ENCODE peak calls at places on chromosomes 7 and 10, in eight cellular contexts. E, U, J, V, L, K, P and G are unnamed samples.

GRCh38 chr7:148253629-148254028 is 336.9 kb upstream of the C7orf33 start:
- DNase-seq in E (no peak), U (no peak), J (no peak), V (no peak), L (no peak), K (no peak), P (no peak), G (no peak)

GRCh38 chr10:70786799-70787415 is 1.7 kb upstream of the TBATA start:
- DNase-seq in E (no peak), U (no peak), J (no peak), V (no peak), L (no peak), K (peak; percentile 1), P (no peak), G (no peak)

GRCh38 chr10:27457966-27458365 is 46.1 kb upstream of the RAB18 start:
- DNase-seq in E (no peak), U (no peak), J (no peak), V (no peak), L (no peak), K (no peak), P (no peak), G (no peak)

GRCh38 chr10:113226404-113226803 is 276.4 kb downstream of the TCF7L2 start:
- DNase-seq in E (no peak), U (no peak), J (no peak), V (no peak), L (no peak), K (no peak), P (no peak), G (no peak)

GRCh38 chr7:155107126-155107525 is 37.0 kb downstream of the HTR5A start:
- DNase-seq in E (no peak), U (no peak), J (no peak), V (no peak), L (no peak), K (no peak), P (no peak), G (no peak)

GRCh38 chr10:120580651-120581259 is 123.7 kb downstream of the PLPP4 start:
- DNase-seq in E (no peak), U (no peak), J (no peak), V (no peak), L (no peak), K (no peak), P (no peak), G (no peak)

GRCh38 chr7:2736411-2736914 is 48.5 kb downstream of the AMZ1 start:
- DNase-seq in E (no peak), U (no peak), J (no peak), V (no peak), L (no peak), K (no peak), P (no peak), G (peak; percentile 11)

GRCh38 chr10:34474060-34474376 is 341.1 kb downstream of the PARD3 start:
- DNase-seq in E (no peak), U (no peak), J (no peak), V (no peak), L (no peak), K (peak; percentile 29), P (no peak), G (no peak)

GRCh38 chr7:2715341-2716231 is 27.6 kb downstream of the AMZ1 start:
- DNase-seq in E (no peak), U (no peak), J (no peak), V (no peak), L (no peak), K (no peak), P (no peak), G (no peak)

GRCh38 chr7:26658080-26658697 is 206.2 kb downstream of the SKAP2 start:
- DNase-seq in E (peak; percentile 51), U (no peak), J (no peak), V (no peak), L (no peak), K (no peak), P (no peak), G (no peak)

GRCh38 chr7:129351320-129351719 is 82.9 kb upstream of the STRIP2 start:
- DNase-seq in E (no peak), U (no peak), J (no peak), V (no peak), L (no peak), K (no peak), P (no peak), G (no peak)

GRCh38 chr10:69093933-69094332 is 6.0 kb downstream of the SRGN start:
- DNase-seq in E (no peak), U (no peak), J (no peak), V (no peak), L (no peak), K (no peak), P (no peak), G (no peak)

GRCh38 chr7:6375346-6376101 is 72.2 kb downstream of the DAGLB start:
- DNase-seq in E (no peak), U (no peak), J (no peak), V (no peak), L (no peak), K (no peak), P (peak; percentile 36), G (peak; percentile 36)

GRCh38 chr7:26815452-26815851 is 48.9 kb downstream of the SKAP2 start:
- DNase-seq in E (no peak), U (no peak), J (no peak), V (no peak), L (no peak), K (no peak), P (no peak), G (no peak)

GRCh38 chr7:105003875-105004510 is 10.0 kb upstream of the KMT2E start:
- DNase-seq in E (no peak), U (no peak), J (no peak), V (no peak), L (no peak), K (no peak), P (no peak), G (no peak)

GRCh38 chr10:78864761-78865517 is 203.8 kb upstream of the ZMIZ1 start:
- DNase-seq in E (no peak), U (no peak), J (no peak), V (no peak), L (no peak), K (no peak), P (no peak), G (no peak)

GRCh38 chr10:42645103-42645502 is 6.7 kb upstream of the ZNF33B start:
- DNase-seq in E (no peak), U (no peak), J (no peak), V (no peak), L (no peak), K (no peak), P (no peak), G (no peak)

GRCh38 chr7:55250313-55250712 is 114.8 kb upstream of the LANCL2 start:
- DNase-seq in E (no peak), U (no peak), J (no peak), V (no peak), L (peak; percentile 46), K (no peak), P (no peak), G (peak; percentile 46)

GRCh38 chr10:123999956-124000615 is 93.3 kb downstream of the CHST15 start:
- DNase-seq in E (no peak), U (no peak), J (no peak), V (no peak), L (no peak), K (no peak), P (no peak), G (no peak)

GRCh38 chr7:66039094-66039493 is 36.5 kb upstream of the ASL start:
- DNase-seq in E (no peak), U (no peak), J (no peak), V (no peak), L (no peak), K (no peak), P (no peak), G (no peak)

GRCh38 chr7:158075633-158076001 is 512.0 kb downstream of the PTPRN2 start:
- DNase-seq in E (no peak), U (no peak), J (no peak), V (no peak), L (no peak), K (no peak), P (no peak), G (no peak)

GRCh38 chr10:78852856-78853255 is 215.9 kb upstream of the ZMIZ1 start:
- DNase-seq in E (no peak), U (no peak), J (no peak), V (no peak), L (no peak), K (no peak), P (no peak), G (peak; percentile 57)

GRCh38 chr7:64888901-64889685 is 14.0 kb upstream of the ZNF273 start:
- DNase-seq in E (no peak), U (no peak), J (no peak), V (peak; percentile 45), L (no peak), K (no peak), P (no peak), G (peak; percentile 29)